ENCODE peak calls at places on chromosomes 5 and 9, in seven cellular contexts. Q, E, H, C, U, R and T are unnamed samples.

GRCh38 chr9:90508940-90509339 is 133.7 kb downstream of the DIRAS2 start:
- DNase-seq in Q (no peak), R (no peak), H (no peak), C (no peak), E (no peak), U (no peak), T (no peak)

GRCh38 chr9:120214331-120214730 is 365.6 kb downstream of the CDK5RAP2 start:
- DNase-seq in C (peak), U (no peak), E (peak), Q (no peak), R (no peak), H (no peak), T (no peak)

GRCh38 chr5:177600458-177601018 is 606 bp downstream of the B4GALT7 start:
- DNase-seq in R (no peak), E (no peak), C (no peak), U (no peak), Q (no peak), H (no peak), T (no peak)

GRCh38 chr9:3331801-3332200 is 194.0 kb downstream of the RFX3 start:
- DNase-seq in C (peak), R (no peak), Q (no peak), H (no peak), E (no peak), U (no peak), T (no peak)

GRCh38 chr5:138466058-138466899 is 1.0 kb downstream of the EGR1 start:
- DNase-seq in C (peak), E (peak), Q (no peak), R (no peak), H (no peak), U (no peak), T (no peak)

GRCh38 chr5:135242021-135242480 is 157.0 kb downstream of the MACROH2A1 start:
- DNase-seq in R (no peak), C (no peak), E (no peak), H (no peak), U (peak), Q (no peak), T (no peak)

GRCh38 chr5:83099001-83099400 is 21.7 kb downstream of the XRCC4 start:
- DNase-seq in Q (no peak), H (no peak), U (no peak), C (no peak), R (no peak), E (no peak), T (no peak)

GRCh38 chr9:128292009-128292408 is 15.9 kb downstream of the SWI5 start:
- DNase-seq in Q (no peak), E (no peak), R (no peak), C (no peak), H (no peak), U (no peak), T (no peak)

GRCh38 chr5:10476878-10477277 is 35.2 kb downstream of the ROPN1L start:
- DNase-seq in H (no peak), R (no peak), C (no peak), U (no peak), Q (no peak), E (no peak), T (no peak)

GRCh38 chr5:3126639-3127038 is 375.2 kb upstream of the IRX2 start:
- DNase-seq in U (no peak), Q (no peak), E (no peak), R (no peak), C (no peak), H (no peak), T (no peak)

GRCh38 chr5:141920771-141921170 is 2.9 kb upstream of the DELE1 start:
- DNase-seq in C (no peak), H (no peak), U (no peak), R (no peak), Q (no peak), E (no peak), T (no peak)

GRCh38 chr9:114718801-114719221 is 36.8 kb upstream of the TEX48 start:
- DNase-seq in E (no peak), Q (peak), R (peak), H (no peak), C (no peak), U (no peak), T (no peak)

GRCh38 chr5:83265318-83265717 is 188.0 kb downstream of the XRCC4 start:
- DNase-seq in C (peak), Q (no peak), H (no peak), U (no peak), E (no peak), R (no peak), T (no peak)

GRCh38 chr9:19420877-19421276 is 12.1 kb downstream of the ACER2 start:
- DNase-seq in Q (no peak), H (no peak), U (no peak), R (no peak), C (no peak), E (no peak), T (no peak)

GRCh38 chr5:77909237-77909636 is 133.1 kb upstream of the TBCA start:
- DNase-seq in Q (no peak), E (no peak), H (no peak), R (no peak), C (no peak), U (no peak), T (no peak)

GRCh38 chr9:88716636-88717035 is 181.7 kb downstream of the NXNL2 start:
- DNase-seq in Q (no peak), U (no peak), R (no peak), C (no peak), E (no peak), H (no peak), T (no peak)

GRCh38 chr9:111450114-111450513 is 34.1 kb downstream of the ECPAS start:
- DNase-seq in E (no peak), C (no peak), U (no peak), H (no peak), Q (no peak), R (no peak), T (no peak)

GRCh38 chr9:129709471-129710460 is 43.1 kb downstream of the PTGES start:
- DNase-seq in R (no peak), C (no peak), Q (no peak), U (no peak), E (peak), H (no peak), T (no peak)

GRCh38 chr9:111662851-111663823 is 1.7 kb downstream of the GNG10 start:
- DNase-seq in E (peak), Q (no peak), U (no peak), C (no peak), R (no peak), H (no peak), T (no peak)

GRCh38 chr5:139667730-139668063 is 19.5 kb downstream of the CXXC5 start:
- DNase-seq in Q (no peak), R (no peak), E (no peak), H (no peak), U (no peak), C (no peak), T (no peak)

GRCh38 chr5:40401281-40401680 is 278.4 kb upstream of the PTGER4 start:
- DNase-seq in H (no peak), R (no peak), C (peak), Q (no peak), U (no peak), E (no peak), T (no peak)

GRCh38 chr5:30749971-30750370 is 443.5 kb upstream of the CDH6 start:
- DNase-seq in E (no peak), Q (no peak), R (no peak), H (no peak), U (no peak), C (no peak), T (no peak)

GRCh38 chr9:29802454-29802853 is 2229.2 kb upstream of the C9orf72 start:
- DNase-seq in U (no peak), Q (no peak), E (no peak), R (no peak), C (no peak), H (no peak), T (no peak)

GRCh38 chr5:179754024-179754423 is 21.4 kb downstream of the MAML1 start:
- DNase-seq in R (no peak), C (no peak), H (no peak), Q (no peak), U (no peak), E (no peak), T (no peak)

GRCh38 chr9:69835412-69836080 is 14.9 kb downstream of the CFAP95 start:
- DNase-seq in U (no peak), E (no peak), H (no peak), C (no peak), R (no peak), Q (no peak), T (no peak)

GRCh38 chr5:19866088-19866446 is 121.9 kb downstream of the CDH18 start:
- DNase-seq in R (no peak), U (no peak), E (no peak), H (no peak), Q (no peak), C (no peak), T (no peak)

GRCh38 chr9:116451500-116451899 is 235.6 kb upstream of the TRIM32 start:
- DNase-seq in Q (no peak), U (no peak), H (no peak), C (peak), E (no peak), R (no peak), T (no peak)

GRCh38 chr5:180469866-180470265 is 24.3 kb upstream of the CNOT6 start:
- DNase-seq in C (no peak), H (no peak), Q (no peak), E (no peak), R (no peak), U (no peak), T (no peak)

GRCh38 chr9:130765135-130766030 is 69.7 kb upstream of the ABL1 start:
- DNase-seq in E (no peak), C (no peak), R (no peak), Q (no peak), U (no peak), H (no peak), T (peak)

GRCh38 chr5:52856564-52856963 is 68.8 kb downstream of the ITGA1 start:
- DNase-seq in C (no peak), Q (no peak), H (no peak), E (no peak), U (no peak), R (no peak), T (no peak)

GRCh38 chr5:175609504-175609903 is 48.4 kb upstream of the HRH2 start:
- DNase-seq in C (no peak), E (no peak), Q (no peak), H (no peak), U (no peak), R (no peak), T (no peak)

GRCh38 chr5:156824800-156825199 is 25.3 kb upstream of the PPP1R2B start:
- DNase-seq in E (no peak), R (no peak), C (peak), Q (no peak), U (peak), H (no peak), T (no peak)

GRCh38 chr9:126857261-126857960 is 3.0 kb upstream of the ZBTB34 start:
- DNase-seq in H (no peak), E (no peak), R (no peak), C (no peak), Q (no peak), U (no peak), T (no peak)

GRCh38 chr9:38413283-38413682 is 11.0 kb downstream of the IGFBPL1 start:
- DNase-seq in C (peak), U (no peak), E (no peak), Q (no peak), R (no peak), H (no peak), T (no peak)

GRCh38 chr5:88923623-88924619 is 40.9 kb upstream of the MEF2C start:
- DNase-seq in C (no peak), E (no peak), U (no peak), R (no peak), H (no peak), Q (no peak), T (no peak)

GRCh38 chr5:179795863-179796833 is 2.4 kb downstream of the LTC4S start:
- DNase-seq in Q (peak), C (peak), H (peak), U (peak), E (peak), R (no peak), T (no peak)

GRCh38 chr5:56543431-56544385 is 271.6 kb upstream of the MAP3K1 start:
- DNase-seq in E (no peak), Q (no peak), H (no peak), C (no peak), R (no peak), U (no peak), T (no peak)

GRCh38 chr9:134049236-134049635 is 18.6 kb downstream of the BRD3 start:
- DNase-seq in U (peak), E (no peak), R (no peak), H (no peak), Q (no peak), C (no peak), T (no peak)

GRCh38 chr9:135248111-135248510 is 160.6 kb downstream of the OLFM1 start:
- DNase-seq in R (no peak), U (no peak), E (no peak), Q (no peak), H (no peak), C (no peak), T (no peak)